ENCODE peak calls at places on chromosome 3, in ten cellular contexts. One of them, this sample, is unnamed.

GRCh38 chr3:119289371-119289770 is 4.8 kb upstream of the ARHGAP31 start:
- DNase-seq in Caco-2: no peak
- DNase-seq in tibial nerve: no peak
- DNase-seq in AG04450: no peak
- DNase-seq in endothelial cell: no peak
- DNase-seq in foreskin keratinocyte: no peak
- DNase-seq in AG10803: no peak
- DNase-seq in EL: no peak
- DNase-seq in effector CD4-positive, alpha-beta T cell: no peak
- DNase-seq in progenitor cell of endocrine pancreas: no peak
- DNase-seq in this sample: no peak

GRCh38 chr3:69368129-69368741 is 17.7 kb downstream of the FRMD4B start:
- DNase-seq in Caco-2: no peak
- DNase-seq in tibial nerve: no peak
- DNase-seq in AG04450: no peak
- DNase-seq in endothelial cell: no peak
- DNase-seq in foreskin keratinocyte: peak
- DNase-seq in AG10803: peak
- DNase-seq in EL: peak
- DNase-seq in effector CD4-positive, alpha-beta T cell: no peak
- DNase-seq in progenitor cell of endocrine pancreas: no peak
- DNase-seq in this sample: no peak

GRCh38 chr3:150666167-150666566 is 37.6 kb downstream of the ERICH6 start:
- DNase-seq in Caco-2: no peak
- DNase-seq in tibial nerve: no peak
- DNase-seq in AG04450: no peak
- DNase-seq in endothelial cell: no peak
- DNase-seq in foreskin keratinocyte: no peak
- DNase-seq in AG10803: no peak
- DNase-seq in EL: no peak
- DNase-seq in effector CD4-positive, alpha-beta T cell: no peak
- DNase-seq in progenitor cell of endocrine pancreas: no peak
- DNase-seq in this sample: no peak

GRCh38 chr3:65619391-65620298 is 419.1 kb downstream of the MAGI1 start:
- DNase-seq in Caco-2: no peak
- DNase-seq in tibial nerve: no peak
- DNase-seq in AG04450: peak
- DNase-seq in endothelial cell: peak
- DNase-seq in foreskin keratinocyte: no peak
- DNase-seq in AG10803: peak
- DNase-seq in EL: peak
- DNase-seq in effector CD4-positive, alpha-beta T cell: no peak
- DNase-seq in progenitor cell of endocrine pancreas: no peak
- DNase-seq in this sample: no peak

GRCh38 chr3:192092388-192093005 is 631.5 kb downstream of the PYDC2 start:
- DNase-seq in Caco-2: no peak
- DNase-seq in tibial nerve: no peak
- DNase-seq in AG04450: no peak
- DNase-seq in endothelial cell: no peak
- DNase-seq in foreskin keratinocyte: no peak
- DNase-seq in AG10803: no peak
- DNase-seq in EL: peak
- DNase-seq in effector CD4-positive, alpha-beta T cell: no peak
- DNase-seq in progenitor cell of endocrine pancreas: no peak
- DNase-seq in this sample: no peak

GRCh38 chr3:188205992-188206416 is 52.0 kb downstream of the LPP start:
- DNase-seq in Caco-2: peak
- DNase-seq in tibial nerve: no peak
- DNase-seq in AG04450: no peak
- DNase-seq in endothelial cell: peak
- DNase-seq in foreskin keratinocyte: no peak
- DNase-seq in AG10803: no peak
- DNase-seq in EL: no peak
- DNase-seq in effector CD4-positive, alpha-beta T cell: no peak
- DNase-seq in progenitor cell of endocrine pancreas: no peak
- DNase-seq in this sample: no peak

GRCh38 chr3:22141769-22142168 is 390.8 kb upstream of the ZNF385D start:
- DNase-seq in Caco-2: no peak
- DNase-seq in tibial nerve: no peak
- DNase-seq in AG04450: no peak
- DNase-seq in endothelial cell: no peak
- DNase-seq in foreskin keratinocyte: no peak
- DNase-seq in AG10803: no peak
- DNase-seq in EL: no peak
- DNase-seq in effector CD4-positive, alpha-beta T cell: no peak
- DNase-seq in progenitor cell of endocrine pancreas: no peak
- DNase-seq in this sample: no peak

GRCh38 chr3:88046731-88047130 is 12.1 kb downstream of the CGGBP1 start:
- DNase-seq in Caco-2: no peak
- DNase-seq in tibial nerve: no peak
- DNase-seq in AG04450: no peak
- DNase-seq in endothelial cell: no peak
- DNase-seq in foreskin keratinocyte: no peak
- DNase-seq in AG10803: no peak
- DNase-seq in EL: no peak
- DNase-seq in effector CD4-positive, alpha-beta T cell: no peak
- DNase-seq in progenitor cell of endocrine pancreas: no peak
- DNase-seq in this sample: no peak

GRCh38 chr3:46707601-46708011 is 6.4 kb downstream of the TMIE start:
- DNase-seq in Caco-2: peak
- DNase-seq in tibial nerve: no peak
- DNase-seq in AG04450: no peak
- DNase-seq in endothelial cell: no peak
- DNase-seq in foreskin keratinocyte: no peak
- DNase-seq in AG10803: no peak
- DNase-seq in EL: no peak
- DNase-seq in effector CD4-positive, alpha-beta T cell: no peak
- DNase-seq in progenitor cell of endocrine pancreas: no peak
- DNase-seq in this sample: no peak

GRCh38 chr3:115843206-115843605 is 219.9 kb downstream of the GAP43 start:
- DNase-seq in Caco-2: no peak
- DNase-seq in tibial nerve: no peak
- DNase-seq in AG04450: no peak
- DNase-seq in endothelial cell: no peak
- DNase-seq in foreskin keratinocyte: no peak
- DNase-seq in AG10803: no peak
- DNase-seq in EL: no peak
- DNase-seq in effector CD4-positive, alpha-beta T cell: no peak
- DNase-seq in progenitor cell of endocrine pancreas: no peak
- DNase-seq in this sample: no peak

GRCh38 chr3:196867507-196868296 is at the start of gene SENP5:
- DNase-seq in Caco-2: peak
- DNase-seq in tibial nerve: peak
- DNase-seq in AG04450: peak
- DNase-seq in endothelial cell: peak
- DNase-seq in foreskin keratinocyte: peak
- DNase-seq in AG10803: peak
- DNase-seq in EL: peak
- DNase-seq in effector CD4-positive, alpha-beta T cell: peak
- DNase-seq in progenitor cell of endocrine pancreas: peak
- DNase-seq in this sample: peak

GRCh38 chr3:52122491-52122890 is 31.7 kb downstream of the POC1A start:
- DNase-seq in Caco-2: no peak
- DNase-seq in tibial nerve: no peak
- DNase-seq in AG04450: no peak
- DNase-seq in endothelial cell: no peak
- DNase-seq in foreskin keratinocyte: no peak
- DNase-seq in AG10803: no peak
- DNase-seq in EL: no peak
- DNase-seq in effector CD4-positive, alpha-beta T cell: no peak
- DNase-seq in progenitor cell of endocrine pancreas: no peak
- DNase-seq in this sample: no peak

GRCh38 chr3:151037746-151038145 is 47.7 kb upstream of the MED12L start:
- DNase-seq in Caco-2: no peak
- DNase-seq in tibial nerve: no peak
- DNase-seq in AG04450: peak
- DNase-seq in endothelial cell: peak
- DNase-seq in foreskin keratinocyte: peak
- DNase-seq in AG10803: peak
- DNase-seq in EL: peak
- DNase-seq in effector CD4-positive, alpha-beta T cell: no peak
- DNase-seq in progenitor cell of endocrine pancreas: no peak
- DNase-seq in this sample: no peak

GRCh38 chr3:135618123-135618522 is 347.4 kb upstream of the PPP2R3A start:
- DNase-seq in Caco-2: no peak
- DNase-seq in tibial nerve: no peak
- DNase-seq in AG04450: no peak
- DNase-seq in endothelial cell: no peak
- DNase-seq in foreskin keratinocyte: no peak
- DNase-seq in AG10803: no peak
- DNase-seq in EL: no peak
- DNase-seq in effector CD4-positive, alpha-beta T cell: no peak
- DNase-seq in progenitor cell of endocrine pancreas: no peak
- DNase-seq in this sample: no peak